ENCODE peak calls at places on chromosomes 6 and 20, in five cellular contexts. N is K562, Z is mammary epithelial cell, Y is IMR-90, D is neural progenitor cell. J is an unnamed sample.

GRCh38 chr6:76072562-76072961 is at the start of gene IMPG1:
- DNase-seq in N (no peak), Z (no peak), Y (no peak), D (no peak), J (no peak)

GRCh38 chr6:83514877-83515466 is 2.6 kb downstream of the PRSS35 start:
- DNase-seq in N (peak), Z (peak), Y (peak), D (peak), J (peak)

GRCh38 chr6:109606362-109606761 is 84.6 kb downstream of the AK9 start:
- DNase-seq in N (no peak), Z (no peak), Y (no peak), D (no peak), J (no peak)

GRCh38 chr6:166707045-166707444 is 80.0 kb upstream of the RPS6KA2 start:
- DNase-seq in N (no peak), Z (no peak), Y (peak), D (peak), J (peak)

GRCh38 chr6:166402582-166403277 is 20.0 kb upstream of the MPC1 start:
- DNase-seq in N (no peak), Z (peak), Y (peak), D (no peak), J (no peak)

GRCh38 chr6:25052181-25052580 is 116.4 kb upstream of the RIPOR2 start:
- DNase-seq in N (no peak), Z (peak), Y (no peak), D (no peak), J (peak)

GRCh38 chr6:37690964-37691735 is 6.5 kb downstream of the MDGA1 start:
- DNase-seq in N (no peak), Z (peak), Y (peak), D (no peak), J (no peak)

GRCh38 chr20:57708694-57709673 is 831 bp downstream of the PMEPA1 start:
- DNase-seq in N (no peak), Z (no peak), Y (peak), D (peak), J (no peak)

GRCh38 chr6:143187173-143187908 is 126.7 kb downstream of the AIG1 start:
- DNase-seq in N (no peak), Z (peak), Y (peak), D (no peak), J (no peak)

GRCh38 chr6:89503641-89504040 is 70.7 kb downstream of the ANKRD6 start:
- DNase-seq in N (no peak), Z (no peak), Y (no peak), D (no peak), J (peak)

GRCh38 chr6:15378864-15379263 is 133.0 kb downstream of the JARID2 start:
- DNase-seq in N (no peak), Z (no peak), Y (peak), D (no peak), J (no peak)

GRCh38 chr20:10761232-10761631 is 87.4 kb upstream of the JAG1 start:
- DNase-seq in N (no peak), Z (peak), Y (peak), D (no peak), J (no peak)

GRCh38 chr6:125050663-125051318 is 88.6 kb downstream of the RNF217 start:
- DNase-seq in N (no peak), Z (no peak), Y (peak), D (no peak), J (no peak)

GRCh38 chr20:32484221-32485125 is 100.7 kb downstream of the NOL4L start:
- DNase-seq in N (no peak), Z (no peak), Y (no peak), D (peak), J (no peak)

GRCh38 chr6:18585032-18585573 is 198.0 kb downstream of the RNF144B start:
- DNase-seq in N (peak), Z (peak), Y (peak), D (no peak), J (peak)

GRCh38 chr6:87806635-87807034 is 104.6 kb upstream of the AKIRIN2 start:
- DNase-seq in N (no peak), Z (no peak), Y (no peak), D (no peak), J (no peak)
- H3K4me2 ChIP-seq in N (no peak), Z (no peak), Y (no peak), D (no peak), J (no peak)

GRCh38 chr6:150169609-150170008 is 26.8 kb downstream of the PPP1R14C start:
- DNase-seq in N (no peak), Z (peak), Y (peak), D (no peak), J (peak)

GRCh38 chr6:150163970-150164369 is 21.1 kb downstream of the PPP1R14C start:
- DNase-seq in N (no peak), Z (no peak), Y (no peak), D (no peak), J (no peak)

GRCh38 chr6:150167479-150167873 is 24.6 kb downstream of the PPP1R14C start:
- DNase-seq in N (no peak), Z (no peak), Y (no peak), D (no peak), J (no peak)

GRCh38 chr6:150159757-150160156 is 16.9 kb downstream of the PPP1R14C start:
- DNase-seq in N (no peak), Z (no peak), Y (no peak), D (no peak), J (no peak)

GRCh38 chr6:150165020-150165702 is 22.3 kb downstream of the PPP1R14C start:
- DNase-seq in N (no peak), Z (peak), Y (no peak), D (no peak), J (no peak)
- H2AFZ ChIP-seq in N (no peak), Z (no peak), Y (no peak), D (no peak), J (no peak)

GRCh38 chr20:63440366-63440955 is 32.0 kb downstream of the KCNQ2 start:
- DNase-seq in N (no peak), Z (no peak), Y (no peak), D (no peak), J (no peak)

GRCh38 chr20:63441777-63442493 is 30.5 kb downstream of the KCNQ2 start:
- DNase-seq in N (peak), Z (peak), Y (peak), D (peak), J (peak)

GRCh38 chr20:63443606-63444395 is 28.7 kb downstream of the KCNQ2 start:
- DNase-seq in N (no peak), Z (no peak), Y (no peak), D (no peak), J (no peak)

GRCh38 chr20:63439866-63440265 is 32.6 kb downstream of the KCNQ2 start:
- DNase-seq in N (no peak), Z (no peak), Y (no peak), D (no peak), J (no peak)

GRCh38 chr20:63441136-63441776 is 31.2 kb downstream of the KCNQ2 start:
- DNase-seq in N (no peak), Z (no peak), Y (no peak), D (no peak), J (no peak)
- H3K4me2 ChIP-seq in N (no peak), Z (no peak), Y (no peak), D (no peak), J (no peak)

DNA sequence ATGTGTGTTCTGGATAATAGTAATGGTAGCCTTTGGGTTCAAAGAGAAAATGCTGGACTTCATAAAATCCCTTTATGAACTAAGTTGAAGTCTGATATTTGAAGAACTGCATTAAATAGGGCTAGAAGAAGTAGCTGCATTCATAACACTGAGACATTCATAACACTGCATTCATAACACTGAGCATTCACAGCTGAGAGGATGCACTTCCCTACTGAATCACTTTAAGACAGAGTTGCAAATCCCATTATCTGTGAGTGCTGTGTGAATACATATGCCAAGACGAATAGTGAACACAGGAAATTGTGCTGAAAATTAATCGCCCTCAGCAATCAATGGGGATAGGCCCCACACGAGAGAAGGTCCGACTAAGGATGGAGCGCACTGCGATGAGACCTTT is 235.5 kb upstream of the PRDM1 start:
- DNase-seq in N (no peak), Z (no peak), Y (no peak), D (no peak), J (no peak)
- H2AFZ ChIP-seq in N (no peak), Z (no peak), Y (no peak), D (no peak), J (no peak)

GRCh38 chr20:46407671-46407996 is 1.2 kb upstream of the ELMO2 start:
- DNase-seq in N (no peak), Z (no peak), Y (no peak), D (no peak), J (no peak)
- H3K4me2 ChIP-seq in N (no peak), Z (no peak), Y (no peak), D (peak), J (peak)

DNA sequence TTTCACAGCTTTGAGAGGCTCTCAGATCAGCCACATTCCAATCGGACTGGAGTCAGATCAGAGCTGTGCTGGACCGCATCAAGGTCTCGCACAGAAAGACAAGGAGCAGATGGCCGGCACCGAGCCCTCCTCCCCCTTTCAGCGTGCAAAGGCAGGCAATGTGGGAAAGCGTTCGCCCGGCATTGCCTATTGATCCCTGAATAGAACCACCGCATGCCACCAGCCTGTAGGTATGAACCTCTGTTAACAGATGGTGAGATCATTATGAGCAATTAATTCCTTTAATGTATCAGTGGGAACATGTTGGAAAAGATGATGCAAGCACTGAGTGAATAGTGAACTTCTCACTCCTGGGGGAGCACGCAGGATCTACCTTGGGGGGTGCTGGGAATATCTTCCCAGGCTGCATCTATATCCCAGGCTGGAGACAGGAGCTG is 117.5 kb upstream of the ID4 start:
- DNase-seq in N (no peak), Z (peak), Y (peak), D (peak), J (no peak)
- H2AFZ ChIP-seq in N (no peak), Z (peak), Y (peak), D (no peak), J (no peak)

GRCh38 chr20:50285376-50286173 is 94.9 kb downstream of the CEBPB start:
- DNase-seq in N (no peak), Z (no peak), Y (peak), D (no peak), J (no peak)

GRCh38 chr20:50287512-50287911 is 96.9 kb downstream of the CEBPB start:
- DNase-seq in N (no peak), Z (no peak), Y (no peak), D (no peak), J (no peak)

GRCh38 chr20:50288128-50288623 is 97.5 kb downstream of the CEBPB start:
- DNase-seq in N (no peak), Z (no peak), Y (no peak), D (no peak), J (no peak)

GRCh38 chr20:50286174-50286511 is 95.5 kb downstream of the CEBPB start:
- DNase-seq in N (no peak), Z (no peak), Y (no peak), D (no peak), J (no peak)

DNA sequence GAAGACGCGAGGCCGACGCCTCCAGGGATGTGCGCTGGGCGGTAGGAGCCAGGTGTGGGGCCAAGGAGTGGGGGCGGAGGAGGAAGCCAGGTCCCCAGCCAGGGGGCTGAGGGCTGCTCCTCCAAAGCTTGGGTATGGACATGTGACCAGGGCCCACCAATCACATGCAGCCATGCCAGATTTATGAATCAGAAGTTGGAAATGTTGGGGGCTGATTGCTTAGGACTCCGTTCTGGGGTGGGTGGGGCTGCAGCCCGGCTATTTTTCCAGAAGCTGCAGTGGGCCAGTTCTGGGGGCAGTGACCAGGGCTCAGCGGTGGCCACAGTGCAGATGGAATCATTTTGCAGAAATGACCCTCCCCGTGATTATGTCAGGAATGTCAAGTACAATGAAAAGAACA is 96.0 kb downstream of the CEBPB start:
- DNase-seq in N (peak), Z (peak), Y (peak), D (no peak), J (peak)
- H3K4me2 ChIP-seq in N (no peak), Z (peak), Y (no peak), D (no peak), J (peak)

GRCh38 chr6:113171882-113172281 is 685.3 kb upstream of the MARCKS start:
- DNase-seq in N (no peak), Z (no peak), Y (no peak), D (no peak), J (no peak)

GRCh38 chr6:113169484-113169883 is 687.7 kb upstream of the MARCKS start:
- DNase-seq in N (no peak), Z (peak), Y (peak), D (no peak), J (no peak)

GRCh38 chr6:113172531-113172966 is 684.6 kb upstream of the MARCKS start:
- DNase-seq in N (no peak), Z (no peak), Y (no peak), D (no peak), J (no peak)

GRCh38 chr6:113168057-113168456 is 689.1 kb upstream of the MARCKS start:
- DNase-seq in N (no peak), Z (no peak), Y (no peak), D (no peak), J (no peak)

GRCh38 chr6:113170454-113170853 is 686.7 kb upstream of the MARCKS start:
- DNase-seq in N (no peak), Z (no peak), Y (no peak), D (no peak), J (no peak)
- H2AFZ ChIP-seq in N (no peak), Z (no peak), Y (no peak), D (no peak), J (no peak)

GRCh38 chr20:21099653-21100589 is 6.2 kb downstream of the LINC00237 start:
- DNase-seq in N (peak), Z (no peak), Y (peak), D (peak), J (no peak)

GRCh38 chr20:21102691-21103311 is 3.4 kb downstream of the LINC00237 start:
- DNase-seq in N (no peak), Z (peak), Y (peak), D (peak), J (no peak)

GRCh38 chr20:21102252-21102609 is 3.9 kb downstream of the LINC00237 start:
- DNase-seq in N (no peak), Z (no peak), Y (no peak), D (peak), J (no peak)

GRCh38 chr20:21100590-21101452 is 5.3 kb downstream of the LINC00237 start:
- DNase-seq in N (no peak), Z (no peak), Y (peak), D (peak), J (no peak)

GRCh38 chr20:21101453-21102251 is 4.5 kb downstream of the LINC00237 start:
- DNase-seq in N (no peak), Z (no peak), Y (no peak), D (peak), J (no peak)
- H3K4me2 ChIP-seq in N (no peak), Z (peak), Y (no peak), D (peak), J (no peak)

DNA sequence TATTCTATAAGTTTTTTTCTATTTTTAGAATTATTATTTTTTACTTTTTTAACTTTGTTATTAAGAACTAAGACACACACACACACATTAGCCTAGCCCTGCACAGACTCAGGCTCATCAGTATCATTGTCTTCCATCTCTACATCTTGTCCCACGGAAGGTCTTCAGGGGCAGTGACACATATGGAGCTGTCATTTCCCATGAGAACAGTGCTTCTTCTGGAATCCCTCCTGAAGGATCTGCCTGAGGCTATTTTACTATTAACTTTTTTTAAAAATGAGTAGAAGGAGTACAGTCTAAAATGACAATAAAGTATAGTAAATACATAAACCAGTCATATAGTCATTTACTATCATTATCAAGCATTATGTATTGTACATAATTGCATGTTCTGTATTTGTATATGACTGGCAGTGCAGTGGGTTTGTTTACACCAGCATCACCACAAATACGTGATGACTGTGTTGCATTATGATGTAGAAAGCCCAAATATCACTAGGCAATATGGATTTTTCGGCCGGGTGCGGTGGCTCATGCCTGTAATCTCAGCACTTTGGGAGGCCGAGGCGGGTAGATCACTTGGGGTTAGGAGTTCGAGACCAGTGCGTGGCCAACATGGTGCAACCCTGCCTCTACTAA is 57.9 kb downstream of the HIVEP1 start:
- DNase-seq in N (no peak), Z (no peak), Y (no peak), D (no peak), J (no peak)
- H2AFZ ChIP-seq in N (no peak), Z (no peak), Y (no peak), D (no peak), J (no peak)

J was measured in PC-9.